ENCODE peak calls at places on chromosome 22, in ten cellular contexts. F is retina; O is stomach; K is sigmoid colon; Z is AG09319; M is activated CD8-positive, alpha-beta memory T cell treated with anti-CD3 and anti-CD28 coated beads for 4 hours; U is stimulated activated naive CD8-positive, alpha-beta T cell treated with anti-CD3 and anti-CD28 coated beads, Interleukin-15, Interleukin-2, amounts not matched to agents 100 U/mL and 50 U/mL, for 24 hours; R is T-helper 1 cell; S is choroid plexus epithelial cell; G is activated effector memory CD4-positive, alpha-beta T cell treated with Interleukin-2 at 50 U/mL for 16 hours. X is an unnamed sample.

GRCh38 chr22:38222797-38223119 is 21.0 kb downstream of the MAFF start:
- DNase-seq in F (no peak), O (peak; percentile 66), K (no peak), Z (no peak), M (no peak), U (no peak), R (no peak), S (no peak), G (no peak), X (no peak)

GRCh38 chr22:48489551-48490512 is 1337.8 kb downstream of the BRD1 start:
- DNase-seq in F (peak; percentile 79), O (peak; percentile 23), K (peak; percentile 61), Z (no peak), M (no peak), U (no peak), R (no peak), S (no peak), G (no peak), X (no peak)

GRCh38 chr22:22099833-22100812 is 117.5 kb upstream of the TOP3B start:
- DNase-seq in F (no peak), O (no peak), K (no peak), Z (no peak), M (no peak), U (no peak), R (peak; percentile 5), S (peak; percentile 49), G (no peak), X (no peak)

GRCh38 chr22:46178755-46179505 is 28.6 kb downstream of the PPARA start:
- DNase-seq in F (no peak), O (no peak), K (no peak), Z (no peak), M (no peak), U (no peak), R (no peak), S (peak; percentile 18), G (no peak), X (no peak)

GRCh38 chr22:39301926-39302325 is 17.5 kb downstream of the RPL3 start:
- DNase-seq in F (no peak), O (no peak), K (no peak), Z (no peak), M (no peak), U (no peak), R (no peak), S (no peak), G (no peak), X (no peak)

GRCh38 chr22:49812838-49813237 is 14.8 kb downstream of the BRD1 start:
- DNase-seq in F (no peak), O (peak; percentile 40), K (peak; percentile 56), Z (no peak), M (no peak), U (no peak), R (no peak), S (peak; percentile 17), G (no peak), X (no peak)

GRCh38 chr22:24160546-24160945 is 20.7 kb upstream of the SUSD2 start:
- DNase-seq in F (no peak), O (no peak), K (no peak), Z (no peak), M (no peak), U (no peak), R (no peak), S (no peak), G (no peak), X (no peak)

GRCh38 chr22:40997485-40997884 is 46.3 kb downstream of the RBX1 start:
- DNase-seq in F (no peak), O (no peak), K (no peak), Z (no peak), M (no peak), U (no peak), R (no peak), S (no peak), G (no peak), X (no peak)

GRCh38 chr22:19354201-19354600 is 62.7 kb upstream of the CLTCL1 start:
- DNase-seq in F (no peak), O (no peak), K (no peak), Z (no peak), M (no peak), U (no peak), R (no peak), S (no peak), G (no peak), X (no peak)

GRCh38 chr22:37229805-37230672 is 14.0 kb downstream of the RAC2 start:
- DNase-seq in F (no peak), O (peak; percentile 67), K (no peak), Z (no peak), M (peak; percentile 91), U (peak; percentile 91), R (peak; percentile 92), S (no peak), G (peak; percentile 85), X (peak; percentile 94)

GRCh38 chr22:49009359-49010063 is 818.2 kb downstream of the BRD1 start:
- DNase-seq in F (no peak), O (peak; percentile 16), K (no peak), Z (no peak), M (no peak), U (no peak), R (no peak), S (no peak), G (no peak), X (no peak)

GRCh38 chr22:30044369-30044768 is 35.9 kb upstream of the HORMAD2 start:
- DNase-seq in F (no peak), O (peak; percentile 43), K (peak; percentile 53), Z (peak; percentile 37), M (no peak), U (no peak), R (no peak), S (peak; percentile 96), G (no peak), X (no peak)

GRCh38 chr22:47587861-47588582 is 825.6 kb downstream of the TBC1D22A start:
- DNase-seq in F (no peak), O (peak; percentile 11), K (peak; percentile 39), Z (no peak), M (no peak), U (no peak), R (no peak), S (no peak), G (no peak), X (no peak)

GRCh38 chr22:38742176-38742942 is 13.4 kb downstream of the SUN2 start:
- DNase-seq in F (no peak), O (no peak), K (no peak), Z (no peak), M (no peak), U (no peak), R (no peak), S (no peak), G (no peak), X (no peak)

GRCh38 chr22:46108564-46109473 is 41.5 kb upstream of the PPARA start:
- DNase-seq in F (no peak), O (peak; percentile 79), K (peak; percentile 87), Z (no peak), M (no peak), U (no peak), R (no peak), S (peak; percentile 42), G (no peak), X (no peak)

GRCh38 chr22:29916007-29916544 is 33.1 kb downstream of the MTMR3 start:
- DNase-seq in F (no peak), O (no peak), K (no peak), Z (no peak), M (no peak), U (no peak), R (no peak), S (no peak), G (no peak), X (no peak)

GRCh38 chr22:33114570-33114969 is 56.4 kb upstream of the SYN3 start:
- DNase-seq in F (no peak), O (no peak), K (no peak), Z (no peak), M (no peak), U (no peak), R (no peak), S (no peak), G (no peak), X (no peak)

GRCh38 chr22:29205598-29206371 is at the start of gene EMID1:
- DNase-seq in F (peak; percentile 77), O (peak; percentile 61), K (peak; percentile 76), Z (no peak), M (no peak), U (peak; percentile 42), R (no peak), S (peak; percentile 26), G (no peak), X (peak; percentile 61)

GRCh38 chr22:42434283-42434682 is 2.1 kb upstream of the NFAM1 start:
- DNase-seq in F (no peak), O (no peak), K (peak; percentile 77), Z (no peak), M (no peak), U (no peak), R (no peak), S (peak; percentile 30), G (no peak), X (no peak)

GRCh38 chr22:50141891-50142363 is 28.6 kb upstream of the PANX2 start:
- DNase-seq in F (peak; percentile 55), O (no peak), K (peak; percentile 22), Z (no peak), M (no peak), U (no peak), R (no peak), S (peak; percentile 24), G (no peak), X (no peak)

GRCh38 chr22:22906907-22907550 is 19.4 kb downstream of the IGLL5 start:
- DNase-seq in F (no peak), O (no peak), K (no peak), Z (no peak), M (no peak), U (no peak), R (no peak), S (no peak), G (no peak), X (no peak)

GRCh38 chr22:45454260-45454659 is 40.8 kb downstream of the RIBC2 start:
- DNase-seq in F (no peak), O (no peak), K (no peak), Z (peak; percentile 84), M (no peak), U (no peak), R (no peak), S (peak; percentile 26), G (no peak), X (no peak)